ENCODE peak calls at places on chromosome 2, in eight cellular contexts. F is CD4-positive, CD25-positive, alpha-beta regulatory T cell; Y is IMR-90; B is GM12878; Z is right lobe of liver; A is fibroblast of lung; M is RWPE2; H is adrenal gland. P is an unnamed sample.
A peak's percentile ranks its signal among the peaks of the same experiment; 100 is the strongest.

GRCh38 chr2:122707224-122707824 is 951.9 kb downstream of the TSN start:
- DNase-seq in Y (no peak), B (peak; percentile 70), M (no peak), F (no peak), H (no peak), Z (no peak), A (no peak), P (no peak)

GRCh38 chr2:21404827-21405625 is 281.3 kb downstream of the TDRD15 start:
- DNase-seq in M (no peak), Z (no peak), A (no peak), H (no peak), Y (peak; percentile 69), B (no peak), F (no peak), P (no peak)

GRCh38 chr2:23376972-23377371 is 8.0 kb upstream of the KLHL29 start:
- DNase-seq in Z (no peak), H (no peak), A (no peak), B (no peak), M (no peak), Y (peak; percentile 65), F (no peak), P (no peak)

GRCh38 chr2:168530980-168531379 is 74.9 kb downstream of the CERS6 start:
- DNase-seq in F (no peak), B (no peak), H (no peak), A (peak; percentile 40), Z (no peak), M (no peak), Y (peak; percentile 50), P (no peak)

GRCh38 chr2:158191076-158191566 is 89.4 kb downstream of the UPP2 start:
- DNase-seq in F (no peak), H (no peak), Z (no peak), Y (no peak), B (peak; percentile 48), A (no peak), M (no peak), P (no peak)

GRCh38 chr2:3169106-3169870 is 208.3 kb downstream of the EIPR1 start:
- DNase-seq in F (no peak), M (no peak), B (no peak), Z (no peak), Y (peak; percentile 69), H (no peak), A (peak; percentile 47), P (no peak)

GRCh38 chr2:185502351-185502750 is 236.3 kb upstream of the FSIP2 start:
- DNase-seq in B (no peak), F (no peak), M (no peak), A (no peak), H (no peak), Y (no peak), Z (no peak), P (no peak)

GRCh38 chr2:30285758-30286157 is 54.4 kb downstream of the LBH start:
- DNase-seq in F (no peak), Z (no peak), B (no peak), A (no peak), Y (no peak), M (no peak), H (no peak), P (no peak)

GRCh38 chr2:20471148-20471547 is 24.3 kb downstream of the RHOB start:
- DNase-seq in Y (no peak), H (no peak), A (no peak), B (no peak), F (no peak), Z (no peak), M (no peak), P (no peak)

GRCh38 chr2:75310915-75311314 is 111.6 kb upstream of the TACR1 start:
- DNase-seq in Z (no peak), H (no peak), B (no peak), F (no peak), M (no peak), Y (peak; percentile 57), A (peak; percentile 14), P (no peak)

GRCh38 chr2:71333619-71334018 is 2.0 kb downstream of the ZNF638 start:
- DNase-seq in H (no peak), Y (no peak), M (no peak), A (no peak), F (no peak), Z (no peak), B (no peak), P (no peak)

GRCh38 chr2:45554073-45554742 is 56.9 kb downstream of the SRBD1 start:
- DNase-seq in H (no peak), Z (no peak), F (no peak), M (no peak), A (peak; percentile 55), B (no peak), Y (peak; percentile 62), P (no peak)

GRCh38 chr2:215375467-215375830 is 60.4 kb downstream of the FN1 start:
- DNase-seq in Z (no peak), B (no peak), A (no peak), H (no peak), Y (no peak), F (no peak), M (no peak), P (no peak)

GRCh38 chr2:211367711-211368110 is 811.3 kb downstream of the CPS1 start:
- DNase-seq in H (no peak), Z (no peak), M (no peak), A (no peak), B (peak; percentile 33), Y (no peak), F (no peak), P (no peak)

GRCh38 chr2:202442882-202443281 is 66.8 kb downstream of the BMPR2 start:
- DNase-seq in Z (no peak), F (no peak), Y (peak; percentile 52), A (peak; percentile 9), B (no peak), H (no peak), M (no peak), P (no peak)

GRCh38 chr2:198628596-198628995 is 824.2 kb downstream of the PLCL1 start:
- DNase-seq in F (no peak), H (no peak), B (no peak), Y (no peak), A (no peak), M (no peak), Z (no peak), P (no peak)

GRCh38 chr2:60806988-60807681 is 51.1 kb downstream of the PAPOLG start:
- DNase-seq in Z (no peak), B (peak; percentile 75), H (no peak), F (no peak), M (no peak), Y (peak; percentile 77), A (peak; percentile 8), P (peak; percentile 49)

GRCh38 chr2:27958711-27959378 is 68.3 kb downstream of the BABAM2 start:
- DNase-seq in Y (peak; percentile 23), B (no peak), H (no peak), Z (no peak), M (no peak), A (no peak), F (no peak), P (no peak)

GRCh38 chr2:3126686-3127278 is 250.8 kb downstream of the EIPR1 start:
- DNase-seq in M (no peak), A (no peak), Y (no peak), Z (peak; percentile 42), F (no peak), B (no peak), H (no peak), P (no peak)

GRCh38 chr2:437772-438393 is 150.0 kb upstream of the ALKAL2 start:
- DNase-seq in H (peak; percentile 7), A (no peak), F (peak; percentile 48), B (no peak), Y (no peak), M (no peak), Z (no peak), P (peak; percentile 64)

GRCh38 chr2:131026914-131027313 is 66.3 kb downstream of the FAM168B start:
- DNase-seq in A (no peak), F (no peak), Y (no peak), B (no peak), M (no peak), Z (no peak), H (no peak), P (no peak)

GRCh38 chr2:128404709-128405466 is 86.2 kb upstream of the HS6ST1 start:
- DNase-seq in Y (no peak), A (no peak), Z (no peak), F (no peak), B (no peak), M (no peak), H (no peak), P (peak; percentile 37)

GRCh38 chr2:131034122-131035051 is 58.9 kb downstream of the FAM168B start:
- DNase-seq in A (no peak), Y (peak; percentile 15), B (no peak), H (no peak), F (no peak), Z (peak; percentile 48), M (no peak), P (no peak)

GRCh38 chr2:186687774-186688173 is 6.1 kb upstream of the FAM171B start:
- DNase-seq in B (no peak), A (peak; percentile 90), Y (peak; percentile 90), F (no peak), M (no peak), H (no peak), Z (no peak), P (no peak)
- H3K27me3 ChIP-seq in B (no peaks in the 10 kb centered on the region), A (no peaks in the 10 kb centered on the region), Y (no peaks in the 10 kb centered on the region), F (peaks cover 3% of the 10 kb centered on the region), M (no peaks in the 10 kb centered on the region), H (no peaks in the 10 kb centered on the region), Z (no peaks in the 10 kb centered on the region), P (no peaks in the 10 kb centered on the region)

DNA sequence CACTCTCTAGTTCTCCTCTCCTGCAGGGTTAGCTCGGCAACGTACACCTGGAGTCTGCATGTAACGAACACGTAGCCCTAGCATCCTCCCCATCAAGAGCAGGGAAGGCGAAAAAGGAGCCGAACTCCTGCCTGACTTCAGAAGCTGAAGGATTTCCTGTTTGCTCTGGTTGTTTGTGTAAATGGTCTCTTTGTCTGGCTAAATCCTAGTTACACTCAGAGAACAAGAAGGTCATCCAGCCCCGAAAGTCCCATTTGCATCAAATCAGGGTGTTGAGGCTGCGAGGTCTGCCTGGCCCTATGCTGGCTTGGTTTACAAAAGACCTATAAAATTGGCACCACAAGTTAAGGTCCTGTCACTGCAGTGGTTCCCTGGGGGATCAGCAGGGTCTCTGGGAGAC is 66.4 kb upstream of the POMC start:
- DNase-seq in F (no peak), B (no peak), M (no peak), Y (no peak), H (no peak), A (no peak), Z (no peak), P (no peak)
- H3K36me3 ChIP-seq in F (peaks cover 71% of the 10 kb centered on the region), B (peaks cover 14% of the 10 kb centered on the region), M (no peaks in the 10 kb centered on the region), Y (peaks cover 56% of the 10 kb centered on the region), H (peaks cover 70% of the 10 kb centered on the region), A (peaks cover 5% of the 10 kb centered on the region), Z (no peaks in the 10 kb centered on the region), P (peaks cover 49% of the 10 kb centered on the region)

GRCh38 chr2:109435866-109436634 is 177.7 kb downstream of the SEPTIN10 start:
- DNase-seq in M (peak; percentile 21), Z (no peak), B (no peak), H (peak; percentile 82), F (no peak), Y (peak; percentile 43), A (peak; percentile 52), P (no peak)
- H3K27ac ChIP-seq in M (no peak overlapping the region), Z (no peak overlapping the region), B (no peak overlapping the region), H (peak overlapping the region; percentile 89), F (no peak overlapping the region), Y (no peak overlapping the region), A (peak overlapping the region; percentile 34), P (peak overlapping the region; percentile 62)

DNA sequence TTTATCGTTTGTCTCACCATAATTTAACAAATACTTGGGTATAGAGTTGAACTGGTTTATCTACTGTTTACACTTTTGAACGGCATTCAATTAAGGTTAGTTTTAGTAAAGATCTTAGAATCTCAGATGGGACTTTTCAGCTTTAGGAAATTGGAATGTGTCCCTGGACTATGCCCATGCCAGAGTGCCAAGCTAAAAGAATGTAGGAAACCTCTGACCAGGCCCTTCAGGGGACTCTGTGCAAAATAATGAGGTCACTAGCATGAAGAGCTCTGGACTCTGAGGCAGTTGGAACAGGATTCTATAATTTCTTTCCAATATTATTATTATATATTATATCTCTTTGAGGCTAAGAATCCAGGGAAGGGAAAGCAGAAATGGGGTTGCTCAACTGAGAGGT is 13.5 kb downstream of the DIS3L2 start:
- DNase-seq in F (no peak), Y (no peak), B (no peak), A (no peak), M (no peak), H (no peak), Z (no peak), P (no peak)
- H3K27me3 ChIP-seq in F (no peaks in the 10 kb centered on the region), Y (no peaks in the 10 kb centered on the region), B (no peaks in the 10 kb centered on the region), A (no peaks in the 10 kb centered on the region), M (no peaks in the 10 kb centered on the region), H (no peaks in the 10 kb centered on the region), Z (no peaks in the 10 kb centered on the region), P (no peaks in the 10 kb centered on the region)

P was measured in vagina.